ENCODE peak calls at places on chromosome 16, in four cellular contexts. E is HAP-1, Z is Peyer's patch, W is WERI-Rb-1. I is an unnamed sample.

GRCh38 chr16:4454618-4455017 is 19.8 kb downstream of the NMRAL1 start:
- DNase-seq in E (no peak), Z (no peak), W (no peak), I (peak; percentile 78)

GRCh38 chr16:81003610-81004460 is 2.9 kb downstream of the CMC2 start:
- DNase-seq in E (no peak), Z (no peak), W (no peak), I (no peak)

GRCh38 chr16:70713342-70713741 is 27.5 kb upstream of the MTSS2 start:
- DNase-seq in E (no peak), Z (no peak), W (no peak), I (no peak)

GRCh38 chr16:75044800-75045361 is 46.1 kb downstream of the ZNRF1 start:
- DNase-seq in E (peak; percentile 52), Z (no peak), W (no peak), I (no peak)

GRCh38 chr16:76265434-76266045 is 11.7 kb upstream of the CNTNAP4 start:
- DNase-seq in E (peak; percentile 71), Z (peak; percentile 51), W (peak; percentile 70), I (peak; percentile 63)

GRCh38 chr16:3971706-3972105 is 91.2 kb upstream of the CREBBP start:
- DNase-seq in E (no peak), Z (no peak), W (no peak), I (peak; percentile 26)

GRCh38 chr16:24257965-24258364 is 1.8 kb downstream of the CACNG3 start:
- DNase-seq in E (no peak), Z (no peak), W (no peak), I (peak; percentile 37)

GRCh38 chr16:87957296-87958069 is 6.2 kb downstream of the BANP start:
- DNase-seq in E (no peak), Z (no peak), W (no peak), I (peak; percentile 28)

GRCh38 chr16:28609631-28610594 is at the start of gene SULT1A1:
- DNase-seq in E (no peak), Z (peak; percentile 97), W (peak; percentile 78), I (peak; percentile 75)

GRCh38 chr16:30335598-30336474 is 19.3 kb downstream of the CD2BP2 start:
- DNase-seq in E (no peak), Z (no peak), W (no peak), I (no peak)

GRCh38 chr16:13856398-13856797 is 63.6 kb upstream of the ERCC4 start:
- DNase-seq in E (no peak), Z (no peak), W (no peak), I (no peak)

GRCh38 chr16:4410335-4411075 is 5.9 kb downstream of the CORO7 start:
- DNase-seq in E (peak; percentile 75), Z (peak; percentile 73), W (no peak), I (peak; percentile 14)

GRCh38 chr16:1014221-1014620 is 32.7 kb downstream of the SOX8 start:
- DNase-seq in E (no peak), Z (no peak), W (no peak), I (peak; percentile 60)

DNA sequence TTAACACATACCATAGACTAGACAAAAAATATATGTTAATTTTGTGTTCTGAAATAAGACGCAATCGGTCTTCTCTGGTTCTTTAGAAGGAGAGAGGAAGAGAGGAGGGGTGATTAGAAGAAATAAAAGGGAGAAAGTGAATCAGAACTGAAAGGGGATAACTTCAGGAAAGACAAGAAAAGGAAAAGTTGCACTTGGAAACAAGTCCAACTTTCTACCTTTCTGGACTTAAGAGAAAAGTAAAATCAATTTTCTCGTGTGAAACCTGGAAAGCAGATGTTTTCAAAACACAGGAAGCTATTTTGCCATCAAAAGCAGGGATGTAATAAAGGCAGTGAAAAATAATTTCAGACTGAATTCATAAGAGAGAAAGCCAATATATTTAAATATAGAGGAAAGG is 11.9 kb upstream of the ZFHX3 start:
- DNase-seq in E (no peak), Z (no peak), W (no peak), I (no peak)
- H3K4me3 ChIP-seq in E (peak overlapping the region; percentile 50), Z (no peak overlapping the region), W (no peak overlapping the region), I (no peak overlapping the region)

GRCh38 chr16:62033065-62033464 is 3.2 kb downstream of the CDH8 start:
- DNase-seq in E (no peak), Z (no peak), W (no peak), I (no peak)

GRCh38 chr16:62036807-62037135 is 533 bp upstream of the CDH8 start:
- DNase-seq in E (no peak), Z (no peak), W (no peak), I (peak; percentile 17)

GRCh38 chr16:62035115-62036092 is 834 bp downstream of the CDH8 start:
- DNase-seq in E (peak; percentile 23), Z (no peak), W (no peak), I (peak; percentile 71)

GRCh38 chr16:62036101-62036806 is at the start of gene CDH8:
- DNase-seq in E (no peak), Z (no peak), W (no peak), I (peak; percentile 80)

DNA sequence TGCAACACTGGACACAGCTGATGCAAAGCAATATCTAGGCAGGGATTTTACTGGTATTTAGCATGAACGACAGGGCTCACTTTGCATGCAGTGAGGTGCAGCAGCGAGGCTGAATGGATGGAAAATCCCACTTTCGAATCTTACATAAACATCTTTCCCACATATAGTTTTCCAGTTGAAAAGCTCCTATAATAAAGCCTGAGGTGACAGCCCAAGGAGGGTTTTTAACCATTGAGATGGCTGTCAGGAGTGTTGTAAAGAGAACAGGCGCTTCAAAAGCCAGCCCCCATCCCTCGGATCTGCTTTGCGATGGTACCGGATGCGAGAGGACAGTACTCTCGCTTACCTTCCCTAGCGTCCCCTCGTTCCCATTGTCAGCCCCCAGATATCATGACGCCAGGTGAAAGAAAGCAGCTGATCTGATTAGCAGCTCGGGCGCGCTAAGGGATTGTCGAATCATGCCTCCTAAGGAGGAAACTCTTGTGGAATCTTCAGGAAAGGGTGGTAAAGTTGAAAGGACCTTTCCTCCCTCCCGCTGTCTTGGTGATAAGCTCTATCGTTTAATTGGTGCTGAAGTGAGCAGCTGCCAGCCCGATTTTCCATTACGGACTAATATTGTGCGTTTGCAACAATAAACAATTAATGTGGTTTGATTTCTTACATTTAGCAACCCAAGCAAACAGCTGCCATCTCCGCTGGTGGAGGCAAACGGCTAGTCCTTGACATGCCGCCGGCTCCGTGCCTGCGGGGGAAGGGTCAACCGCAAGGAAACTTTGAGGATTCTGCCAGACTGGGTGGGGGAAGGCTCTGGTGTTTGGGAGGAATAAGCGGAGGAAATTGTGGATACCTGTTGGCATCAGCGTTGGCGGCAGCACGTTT is 1.8 kb downstream of the CDH8 start:
- DNase-seq in E (no peak), Z (no peak), W (no peak), I (peak; percentile 25)
- H3K27me3 ChIP-seq in E (peaks cover 44% of the 10 kb centered on the region), Z (no peaks in the 10 kb centered on the region), W (peaks cover 77% of the 10 kb centered on the region), I (peaks cover 53% of the 10 kb centered on the region)

GRCh38 chr16:52546291-52546941 is 527 bp downstream of the TOX3 start:
- DNase-seq in E (peak; percentile 52), Z (no peak), W (peak; percentile 9), I (peak; percentile 71)
- H3K4me3 ChIP-seq in E (peak overlapping the region; percentile 59), Z (peak overlapping the region; percentile 20), W (peak overlapping the region; percentile 62), I (peak overlapping the region; percentile 89)

GRCh38 chr16:50126183-50126582 is 26.9 kb upstream of the TENT4B start:
- DNase-seq in E (no peak), Z (no peak), W (no peak), I (no peak)
- H3K27me3 ChIP-seq in E (no peaks in the 10 kb centered on the region), Z (no peaks in the 10 kb centered on the region), W (no peaks in the 10 kb centered on the region), I (no peaks in the 10 kb centered on the region)

GRCh38 chr16:26672206-26672605 is 394.5 kb upstream of the C16orf82 start:
- DNase-seq in E (no peak), Z (no peak), W (no peak), I (no peak)
- H3K4me3 ChIP-seq in E (no peak overlapping the region), Z (no peak overlapping the region), W (no peak overlapping the region), I (no peak overlapping the region)

GRCh38 chr16:84312783-84313382 is 18.2 kb downstream of the WFDC1 start:
- DNase-seq in E (no peak), Z (peak; percentile 78), W (no peak), I (peak; percentile 93)

GRCh38 chr16:84313921-84314320 is 19.2 kb downstream of the WFDC1 start:
- DNase-seq in E (no peak), Z (no peak), W (no peak), I (no peak)

GRCh38 chr16:84314373-84314772 is 19.7 kb downstream of the WFDC1 start:
- DNase-seq in E (no peak), Z (no peak), W (no peak), I (no peak)

GRCh38 chr16:84315422-84315821 is 20.7 kb downstream of the WFDC1 start:
- DNase-seq in E (no peak), Z (no peak), W (no peak), I (no peak)

GRCh38 chr16:84314814-84315213 is 20.1 kb downstream of the WFDC1 start:
- DNase-seq in E (no peak), Z (no peak), W (no peak), I (no peak)
- H3K27me3 ChIP-seq in E (peaks cover 11% of the 10 kb centered on the region), Z (no peaks in the 10 kb centered on the region), W (no peaks in the 10 kb centered on the region), I (no peaks in the 10 kb centered on the region)

DNA sequence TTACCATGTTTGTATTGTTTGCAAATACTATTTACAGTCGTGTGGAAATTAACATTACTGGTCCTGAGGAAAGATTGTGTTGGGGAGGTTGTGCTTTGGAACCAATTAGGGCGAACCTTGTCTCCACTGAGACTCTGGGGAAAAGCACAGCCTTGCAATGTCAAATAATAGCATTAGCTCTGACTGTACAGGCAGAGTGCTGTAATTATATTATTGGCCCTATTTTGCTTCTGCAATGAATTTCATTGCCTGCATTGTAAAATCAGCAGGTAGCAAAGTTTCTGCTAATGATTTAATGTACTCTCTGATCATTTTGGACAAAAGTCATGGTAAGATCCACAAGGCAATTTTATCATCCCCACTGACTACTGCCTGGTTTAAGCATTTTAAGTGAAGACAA is 97.1 kb downstream of the WWOX start:
- DNase-seq in E (no peak), Z (no peak), W (no peak), I (no peak)
- H3K4me3 ChIP-seq in E (no peak overlapping the region), Z (no peak overlapping the region), W (no peak overlapping the region), I (no peak overlapping the region)

GRCh38 chr16:57562066-57562465 is 19.6 kb downstream of the ADGRG5 start:
- DNase-seq in E (no peak), Z (no peak), W (no peak), I (no peak)
- H3K27me3 ChIP-seq in E (no peaks in the 10 kb centered on the region), Z (no peaks in the 10 kb centered on the region), W (no peaks in the 10 kb centered on the region), I (peaks cover 1% of the 10 kb centered on the region)

DNA sequence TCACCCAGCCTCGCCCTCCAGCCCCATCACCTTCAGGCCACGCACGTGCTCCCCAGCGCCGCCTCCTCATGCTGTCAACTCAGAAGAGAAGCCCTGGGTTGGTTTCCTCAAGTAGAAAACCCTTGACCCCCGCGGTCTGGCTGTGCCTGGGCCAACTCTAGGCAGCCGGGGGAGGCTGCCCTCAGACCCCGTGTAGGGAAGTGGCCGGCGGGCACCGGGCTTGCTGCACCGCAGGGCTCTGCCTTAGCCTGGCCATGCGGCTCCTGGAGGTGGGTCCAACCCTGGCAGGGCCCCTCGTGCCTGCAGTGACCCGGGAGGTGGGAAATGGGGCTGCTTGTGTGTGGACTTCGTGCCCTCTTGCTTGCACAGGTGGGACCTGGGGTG is 149.9 kb upstream of the GSE1 start:
- DNase-seq in E (no peak), Z (no peak), W (no peak), I (peak; percentile 77)
- H3K4me3 ChIP-seq in E (peak overlapping the region; percentile 11), Z (no peak overlapping the region), W (peak overlapping the region; percentile 54), I (no peak overlapping the region)